ENCODE peak calls at places on chromosomes 6 and 20, in nine cellular contexts. P is heart right ventricle; E is nephron progenitor cell; O is AG04449; X is PC-9; B is CD8-positive, alpha-beta T cell; I is Peyer's patch; G is B cell; F is endodermal cell. S is an unnamed sample.

GRCh38 chr6:158697798-158698197 is 47.9 kb downstream of the SYTL3 start:
- DNase-seq in F (peak), E (no peak), B (no peak), X (no peak), I (no peak), O (no peak), G (no peak), P (no peak), S (no peak)

GRCh38 chr6:7138921-7139358 is 31.2 kb downstream of the RREB1 start:
- DNase-seq in F (peak), G (no peak), O (no peak), B (peak), X (peak), I (peak), P (no peak), E (no peak), S (no peak)

GRCh38 chr6:2640551-2640950 is 110.2 kb downstream of the MYLK4 start:
- DNase-seq in P (no peak), B (no peak), I (no peak), X (no peak), F (peak), E (no peak), G (no peak), O (no peak), S (no peak)

GRCh38 chr6:3109755-3110154 is 8.8 kb upstream of the BPHL start:
- DNase-seq in P (no peak), G (no peak), B (no peak), O (no peak), X (no peak), F (no peak), E (no peak), I (no peak), S (no peak)

GRCh38 chr6:113858067-113858604 is 991 bp downstream of the MARCKS start:
- DNase-seq in G (peak), O (no peak), B (no peak), I (peak), X (peak), E (peak), F (peak), P (peak), S (no peak)

GRCh38 chr20:62699741-62700140 is 8.9 kb upstream of the NTSR1 start:
- DNase-seq in E (no peak), P (no peak), B (no peak), X (no peak), O (no peak), F (no peak), I (no peak), G (no peak), S (no peak)

GRCh38 chr6:3721810-3722209 is 29.7 kb downstream of the PXDC1 start:
- DNase-seq in X (no peak), O (no peak), B (no peak), G (no peak), P (no peak), I (peak), F (no peak), E (no peak), S (no peak)

GRCh38 chr6:53133961-53134360 is 14.7 kb downstream of the GCM1 start:
- DNase-seq in O (no peak), E (no peak), F (no peak), I (no peak), P (no peak), B (no peak), G (no peak), X (no peak), S (no peak)

GRCh38 chr20:3696745-3697587 is 15.2 kb upstream of the ADAM33 start:
- DNase-seq in B (no peak), O (no peak), X (no peak), I (peak), F (peak), E (no peak), P (no peak), G (no peak), S (no peak)

GRCh38 chr6:147779624-147780023 is 271.1 kb downstream of the SAMD5 start:
- DNase-seq in G (no peak), P (no peak), F (no peak), I (no peak), O (no peak), B (no peak), X (no peak), E (no peak), S (no peak)

GRCh38 chr6:139369568-139370046 is 4.8 kb downstream of the CITED2 start:
- DNase-seq in E (peak), I (no peak), P (no peak), O (no peak), B (no peak), X (peak), F (peak), G (no peak), S (no peak)

GRCh38 chr6:109325400-109325801 is 56.9 kb downstream of the CD164 start:
- DNase-seq in I (no peak), G (no peak), F (no peak), E (no peak), B (no peak), X (no peak), P (no peak), O (no peak), S (no peak)

GRCh38 chr6:46808806-46809205 is 15.6 kb downstream of the MEP1A start:
- DNase-seq in P (no peak), I (no peak), O (no peak), E (no peak), G (no peak), F (no peak), B (no peak), X (no peak), S (no peak)

GRCh38 chr6:90297866-90298381 is 1.3 kb upstream of the BACH2 start:
- DNase-seq in G (no peak), O (no peak), B (no peak), E (no peak), P (no peak), F (peak), I (no peak), X (no peak), S (no peak)

GRCh38 chr6:90294989-90295853 is 1.4 kb downstream of the BACH2 start:
- DNase-seq in G (peak), I (peak), B (peak), X (no peak), E (peak), O (no peak), F (peak), P (peak), S (peak)

GRCh38 chr6:90297124-90297865 is 652 bp upstream of the BACH2 start:
- DNase-seq in P (no peak), X (no peak), G (no peak), O (no peak), B (no peak), I (no peak), F (no peak), E (no peak), S (no peak)

GRCh38 chr6:90295854-90296345 is 743 bp downstream of the BACH2 start:
- DNase-seq in F (peak), B (peak), I (peak), E (peak), X (no peak), P (peak), O (no peak), G (peak), S (peak)

GRCh38 chr6:90296346-90297123 is at the start of gene BACH2:
- DNase-seq in E (peak), B (peak), O (no peak), P (peak), I (peak), G (peak), F (peak), X (peak), S (peak)
- TF ChIP-seq CTCF in E (no peak), B (no peak), O (peak), P (peak), I (peak), G (no peak), F (peak), X (no peak), S (no peak)

GRCh38 chr20:8043687-8044278 is 24.2 kb upstream of the TMX4 start:
- DNase-seq in E (peak), X (peak), I (no peak), B (no peak), P (peak), F (no peak), O (no peak), G (no peak), S (no peak)
- TF ChIP-seq CTCF in E (peak), X (peak), I (peak), B (peak), P (peak), F (peak), O (peak), G (peak), S (peak)

DNA sequence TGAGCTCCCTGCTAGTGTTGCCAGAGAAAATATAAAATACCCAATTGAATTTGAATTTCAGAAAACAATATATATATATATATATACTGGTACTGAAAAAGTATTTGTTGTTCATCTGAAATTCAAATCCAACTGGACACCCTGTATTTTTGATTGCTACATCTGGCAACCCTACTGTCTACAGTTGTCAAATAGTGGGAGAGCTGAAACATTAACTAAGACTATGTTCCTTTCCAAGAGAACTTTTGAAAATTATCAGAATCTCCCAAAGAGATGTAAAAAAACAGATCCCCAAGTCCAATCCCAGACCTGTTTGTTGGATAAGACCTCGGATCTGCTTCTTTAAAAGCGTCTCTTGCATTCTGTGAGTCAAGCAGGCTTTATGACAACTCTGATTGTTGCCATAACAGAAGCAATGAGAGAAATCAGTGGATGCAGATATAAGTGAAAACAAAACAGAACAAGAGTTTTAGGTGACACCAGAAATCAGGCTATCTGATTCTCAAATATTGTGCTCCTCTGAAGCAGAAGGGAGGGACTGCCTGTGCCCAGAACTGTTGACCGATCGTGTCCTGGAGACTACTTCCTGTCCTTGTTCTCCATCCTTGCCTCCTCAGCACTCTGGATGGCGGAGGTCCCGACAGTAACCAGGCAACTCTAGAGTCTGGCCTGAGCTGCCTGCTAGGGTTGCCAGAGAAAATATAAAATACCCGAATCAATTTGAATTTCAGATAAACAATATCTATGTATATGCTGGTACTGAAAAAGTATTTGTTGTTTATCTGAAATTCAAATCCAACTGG is 853.8 kb downstream of the MAFB start:
- DNase-seq in I (no peak), E (no peak), B (no peak), X (no peak), P (peak), F (no peak), G (no peak), O (no peak), S (no peak)
- TF ChIP-seq CTCF in I (no peak), E (no peak), B (no peak), X (no peak), P (no peak), F (no peak), G (no peak), O (no peak), S (no peak)

GRCh38 chr6:701696-702479 is 8.9 kb upstream of the EXOC2 start:
- DNase-seq in X (no peak), O (no peak), E (no peak), B (no peak), P (no peak), F (peak), I (no peak), G (no peak), S (no peak)
- TF ChIP-seq CTCF in X (no peak), O (no peak), E (no peak), B (no peak), P (no peak), F (peak), I (no peak), G (no peak), S (no peak)

GRCh38 chr6:41885930-41886329 is 9.2 kb downstream of the USP49 start:
- DNase-seq in B (no peak), X (no peak), G (no peak), F (no peak), E (no peak), P (no peak), I (no peak), O (no peak), S (no peak)
- TF ChIP-seq CTCF in B (no peak), X (no peak), G (no peak), F (no peak), E (no peak), P (no peak), I (no peak), O (no peak), S (no peak)

GRCh38 chr20:40654876-40655275 is 34.2 kb downstream of the MAFB start:
- DNase-seq in G (no peak), X (no peak), P (no peak), E (no peak), O (no peak), I (no peak), B (no peak), F (no peak), S (no peak)

GRCh38 chr20:40650707-40651106 is 38.3 kb downstream of the MAFB start:
- DNase-seq in G (no peak), I (no peak), O (no peak), X (no peak), B (no peak), E (no peak), F (peak), P (no peak), S (no peak)

GRCh38 chr20:40648505-40649072 is 40.4 kb downstream of the MAFB start:
- DNase-seq in I (no peak), F (peak), E (no peak), X (no peak), O (no peak), B (no peak), G (no peak), P (no peak), S (no peak)

GRCh38 chr20:40652426-40652825 is 36.6 kb downstream of the MAFB start:
- DNase-seq in P (no peak), G (no peak), X (no peak), F (no peak), I (no peak), E (no peak), B (no peak), O (no peak), S (no peak)

DNA sequence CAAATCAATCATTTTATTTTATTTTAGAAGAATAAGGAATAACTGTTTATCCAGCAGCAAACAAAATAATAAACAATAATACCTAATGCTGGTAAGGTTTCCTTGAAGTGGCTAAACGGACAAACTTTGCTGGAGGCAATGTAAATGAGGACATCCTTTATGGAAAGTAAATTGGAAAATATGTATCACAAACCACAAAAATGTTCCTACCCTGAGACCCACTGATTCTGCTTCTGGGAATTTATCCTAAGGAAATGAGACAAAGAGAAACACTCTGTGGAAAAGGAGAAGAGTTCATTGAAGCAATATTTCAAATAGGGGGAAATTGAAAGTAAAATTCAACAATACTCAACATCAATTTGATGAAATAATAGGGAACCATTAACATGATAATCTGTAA is 37.9 kb downstream of the MAFB start:
- DNase-seq in E (no peak), X (no peak), G (no peak), O (peak), B (no peak), P (no peak), I (no peak), F (no peak), S (no peak)
- TF ChIP-seq CTCF in E (no peak), X (no peak), G (no peak), O (no peak), B (no peak), P (no peak), I (no peak), F (no peak), S (no peak)

DNA sequence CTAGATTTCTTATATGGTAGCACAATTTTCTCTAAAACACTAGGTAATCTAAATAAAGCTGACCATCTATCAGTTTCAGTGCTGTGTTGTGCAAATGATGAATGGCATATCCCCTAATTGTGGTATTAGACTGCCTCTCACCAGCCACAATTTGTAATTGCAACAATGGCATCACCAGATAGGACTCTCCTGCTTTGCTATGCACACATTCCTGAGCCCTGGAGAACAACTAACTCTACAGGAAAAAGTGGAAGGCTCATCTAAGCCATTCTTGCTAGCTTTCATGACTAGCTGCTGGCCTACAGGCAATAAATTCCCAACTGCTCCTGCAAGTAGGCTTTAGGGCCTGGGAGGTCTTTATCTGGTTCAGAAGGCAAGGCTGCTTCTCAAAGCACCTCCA is 974.1 kb downstream of the EYS start:
- DNase-seq in G (no peak), F (no peak), B (no peak), O (no peak), P (no peak), E (no peak), I (no peak), X (no peak), S (no peak)
- TF ChIP-seq CTCF in G (no peak), F (peak), B (no peak), O (no peak), P (no peak), E (no peak), I (no peak), X (no peak), S (no peak)

GRCh38 chr6:107079429-107079828 is 35.9 kb downstream of the BEND3 start:
- DNase-seq in P (no peak), F (peak), I (no peak), O (no peak), G (no peak), X (no peak), B (no peak), E (no peak), S (no peak)
- TF ChIP-seq CTCF in P (no peak), F (peak), I (no peak), O (no peak), G (no peak), X (no peak), B (no peak), E (no peak), S (no peak)